ENCODE peak calls at places on chromosomes 13 and 19, in six cellular contexts. E, G, T, Z, I and W are unnamed samples.
A peak's percentile ranks its signal among the peaks of the same experiment; 100 is the strongest.

GRCh38 chr13:48567521-48568331 is 34.8 kb upstream of the RCBTB2 start:
- DNase-seq in I (peak; percentile 43), G (no peak), E (no peak), Z (no peak), T (no peak), W (no peak)

GRCh38 chr13:19663416-19663979 is 30.0 kb downstream of the MPHOSPH8 start:
- DNase-seq in I (no peak), G (no peak), T (no peak), E (no peak), Z (no peak), W (no peak)

GRCh38 chr19:5048727-5049553 is 80.0 kb downstream of the KDM4B start:
- DNase-seq in G (no peak), Z (no peak), I (no peak), T (peak; percentile 68), E (no peak), W (peak; percentile 58)

GRCh38 chr13:28464861-28465260 is 30.1 kb downstream of the FLT1 start:
- DNase-seq in E (no peak), I (no peak), Z (no peak), T (no peak), G (no peak), W (no peak)

GRCh38 chr13:37806666-37807065 is 62.9 kb downstream of the TRPC4 start:
- DNase-seq in T (peak; percentile 15), E (no peak), I (no peak), Z (no peak), G (no peak), W (no peak)

GRCh38 chr13:36006895-36007294 is 124.3 kb downstream of the DCLK1 start:
- DNase-seq in T (no peak), I (no peak), E (no peak), Z (no peak), G (no peak), W (no peak)

GRCh38 chr13:98214008-98214643 is 37.1 kb upstream of the RNF113B start:
- DNase-seq in I (no peak), G (no peak), E (no peak), T (peak; percentile 62), Z (peak; percentile 81), W (no peak)

GRCh38 chr19:48664476-48664875 is 8.3 kb downstream of the NTN5 start:
- DNase-seq in I (no peak), Z (no peak), T (no peak), E (no peak), G (no peak), W (no peak)

GRCh38 chr19:34847393-34847792 is 74.4 kb upstream of the ZNF599 start:
- DNase-seq in E (no peak), T (peak; percentile 3), Z (no peak), I (peak; percentile 11), G (no peak), W (no peak)

GRCh38 chr13:99979453-99980200 is 2.0 kb upstream of the ZIC2 start:
- DNase-seq in G (no peak), E (no peak), I (peak; percentile 14), Z (no peak), T (peak; percentile 18), W (no peak)

GRCh38 chr19:40599331-40600085 is 1.7 kb upstream of the LTBP4 start:
- DNase-seq in T (peak; percentile 7), I (no peak), G (no peak), E (no peak), Z (no peak), W (no peak)

GRCh38 chr19:40807147-40808020 is 8.4 kb downstream of the EGLN2 start:
- DNase-seq in G (no peak), T (peak; percentile 49), E (no peak), I (no peak), Z (no peak), W (no peak)

GRCh38 chr19:2636897-2637683 is 65.4 kb downstream of the GNG7 start:
- DNase-seq in T (peak; percentile 58), G (no peak), Z (no peak), E (no peak), I (peak; percentile 72), W (peak; percentile 31)

GRCh38 chr19:2633693-2634075 is 68.8 kb downstream of the GNG7 start:
- DNase-seq in T (no peak), E (no peak), G (no peak), I (no peak), Z (no peak), W (no peak)

GRCh38 chr19:2636142-2636896 is 66.2 kb downstream of the GNG7 start:
- DNase-seq in Z (no peak), T (no peak), I (no peak), E (no peak), G (no peak), W (no peak)

GRCh38 chr19:2634228-2634951 is 68.1 kb downstream of the GNG7 start:
- DNase-seq in E (no peak), T (no peak), I (peak; percentile 81), Z (no peak), G (no peak), W (no peak)

GRCh38 chr19:2634960-2635359 is 67.5 kb downstream of the GNG7 start:
- DNase-seq in E (no peak), I (no peak), T (no peak), G (no peak), Z (no peak), W (no peak)
- H3K4me3 ChIP-seq in E (no peak overlapping the region), I (no peak overlapping the region), T (no peak overlapping the region), G (no peak overlapping the region), Z (no peak overlapping the region), W (no peak overlapping the region)

DNA sequence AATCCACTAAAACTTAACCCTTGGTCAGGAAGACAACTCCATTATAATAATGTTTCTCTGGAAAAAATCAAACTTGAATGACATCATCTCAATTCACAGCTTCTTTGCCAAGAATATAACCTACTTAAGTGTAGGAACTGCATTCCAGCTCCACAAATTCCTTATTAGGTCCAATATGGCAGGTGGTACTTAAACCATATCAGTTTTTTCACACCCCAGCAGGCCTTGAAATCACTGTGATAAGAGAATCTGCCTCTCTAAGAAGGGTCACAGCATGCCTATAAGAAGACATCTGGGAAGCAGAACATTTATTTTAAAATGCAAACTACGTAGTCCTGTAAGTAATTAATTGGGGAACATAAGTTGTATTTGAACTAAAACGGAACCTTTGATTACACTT is 687.8 kb downstream of the DIAPH3 start:
- DNase-seq in Z (no peak), T (no peak), I (no peak), E (no peak), G (no peak), W (no peak)
- H3K27me3 ChIP-seq in Z (no peaks in the 10 kb centered on the region), T (no peaks in the 10 kb centered on the region), I (no peaks in the 10 kb centered on the region), E (no peaks in the 10 kb centered on the region), G (no peaks in the 10 kb centered on the region), W (no peaks in the 10 kb centered on the region)

GRCh38 chr13:42485272-42485671 is 88.7 kb upstream of the TNFSF11 start:
- DNase-seq in T (no peak), G (no peak), I (no peak), Z (no peak), E (no peak), W (no peak)

GRCh38 chr13:42484396-42484795 is 89.6 kb upstream of the TNFSF11 start:
- DNase-seq in G (no peak), E (no peak), Z (no peak), T (peak; percentile 17), I (no peak), W (peak; percentile 60)

GRCh38 chr13:42490676-42491075 is 83.3 kb upstream of the TNFSF11 start:
- DNase-seq in T (peak; percentile 63), I (no peak), Z (no peak), G (no peak), E (no peak), W (no peak)

GRCh38 chr13:42486711-42487198 is 87.2 kb upstream of the TNFSF11 start:
- DNase-seq in T (peak; percentile 88), E (no peak), G (no peak), I (no peak), Z (peak; percentile 16), W (peak; percentile 92)

GRCh38 chr13:42487221-42487620 is 86.7 kb upstream of the TNFSF11 start:
- DNase-seq in T (peak; percentile 76), I (no peak), G (no peak), E (no peak), Z (no peak), W (peak; percentile 43)
- H3K36me3 ChIP-seq in T (no peaks in the 10 kb centered on the region), I (no peaks in the 10 kb centered on the region), G (no peaks in the 10 kb centered on the region), E (no peaks in the 10 kb centered on the region), Z (no peaks in the 10 kb centered on the region), W (no peaks in the 10 kb centered on the region)

GRCh38 chr19:14089412-14089661 is 1.2 kb downstream of the SAMD1 start:
- DNase-seq in G (no peak), Z (no peak), T (peak; percentile 21), E (no peak), I (no peak), W (no peak)
- H3K4me3 ChIP-seq in G (peak overlapping the region; percentile 64), Z (peak overlapping the region; percentile 78), T (peak overlapping the region; percentile 67), E (peak overlapping the region; percentile 93), I (peak overlapping the region; percentile 93), W (peak overlapping the region; percentile 42)

DNA sequence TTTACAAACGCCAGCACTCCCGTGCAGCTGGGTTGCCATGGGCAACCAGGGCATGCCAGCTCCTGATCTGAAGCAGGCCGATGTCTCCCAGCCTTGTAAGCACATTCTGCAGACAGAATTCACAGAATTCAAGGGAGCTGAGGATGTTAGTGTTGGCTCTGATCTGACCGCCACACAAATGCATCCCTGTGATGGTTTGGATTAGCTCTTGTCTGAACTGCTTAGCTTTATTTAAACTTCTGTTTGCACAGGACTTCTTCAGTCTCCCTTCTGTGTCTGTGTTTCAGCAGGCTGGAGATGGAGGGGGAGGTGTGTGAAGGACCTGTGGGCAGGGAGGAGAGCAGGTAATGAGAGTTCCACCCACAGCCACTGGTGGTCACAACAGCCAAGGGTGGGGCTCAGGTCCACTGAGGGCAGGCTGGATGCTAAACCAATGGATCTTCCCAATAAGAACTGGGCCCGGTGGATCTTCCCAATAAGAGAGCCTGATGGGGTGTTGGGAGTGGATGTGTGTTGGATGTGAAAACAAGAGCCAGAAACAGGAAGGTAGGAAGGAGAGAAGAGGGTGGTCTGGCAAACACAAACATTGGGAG is 66.2 kb downstream of the TEX26 start:
- DNase-seq in T (no peak), I (no peak), E (no peak), G (no peak), Z (no peak), W (peak; percentile 46)
- H3K27me3 ChIP-seq in T (peaks cover 73% of the 10 kb centered on the region), I (no peaks in the 10 kb centered on the region), E (no peaks in the 10 kb centered on the region), G (no peaks in the 10 kb centered on the region), Z (peaks cover 25% of the 10 kb centered on the region), W (peaks cover 2% of the 10 kb centered on the region)